ENCODE peak calls at places on chromosome 11, in seven cellular contexts. One of them, this sample, is unnamed.

GRCh38 chr11:21446939-21447590 is 745.8 kb upstream of the ANO5 start:
- DNase-seq in amniotic epithelial cell: no peak
- DNase-seq in cardiac fibroblast: no peak
- DNase-seq in EL: no peak
- DNase-seq in effector memory CD8-positive, alpha-beta T cell: no peak
- DNase-seq in T-helper 9 cell: no peak
- DNase-seq in endothelial cell: no peak
- DNase-seq in this sample: no peak

GRCh38 chr11:78557236-78557635 is 17.4 kb downstream of the NARS2 start:
- DNase-seq in endothelial cell: no peak
- DNase-seq in cardiac fibroblast: no peak
- DNase-seq in T-helper 9 cell: no peak
- DNase-seq in EL: no peak
- DNase-seq in amniotic epithelial cell: no peak
- DNase-seq in effector memory CD8-positive, alpha-beta T cell: no peak
- DNase-seq in this sample: no peak

GRCh38 chr11:45805305-45806071 is 539 bp downstream of the SLC35C1 start:
- DNase-seq in endothelial cell: peak
- DNase-seq in T-helper 9 cell: no peak
- DNase-seq in EL: peak
- DNase-seq in amniotic epithelial cell: peak
- DNase-seq in cardiac fibroblast: peak
- DNase-seq in effector memory CD8-positive, alpha-beta T cell: no peak
- DNase-seq in this sample: no peak

GRCh38 chr11:41921991-41922390 is 462.5 kb upstream of the LRRC4C start:
- DNase-seq in effector memory CD8-positive, alpha-beta T cell: no peak
- DNase-seq in amniotic epithelial cell: no peak
- DNase-seq in T-helper 9 cell: no peak
- DNase-seq in cardiac fibroblast: no peak
- DNase-seq in endothelial cell: no peak
- DNase-seq in EL: no peak
- DNase-seq in this sample: no peak

GRCh38 chr11:126339866-126340434 is 15.5 kb upstream of the ST3GAL4 start:
- DNase-seq in amniotic epithelial cell: no peak
- DNase-seq in cardiac fibroblast: peak
- DNase-seq in effector memory CD8-positive, alpha-beta T cell: no peak
- DNase-seq in EL: no peak
- DNase-seq in endothelial cell: no peak
- DNase-seq in T-helper 9 cell: no peak
- DNase-seq in this sample: no peak

GRCh38 chr11:31808268-31808667 is 2.9 kb downstream of the PAX6 start:
- DNase-seq in amniotic epithelial cell: no peak
- DNase-seq in endothelial cell: no peak
- DNase-seq in effector memory CD8-positive, alpha-beta T cell: no peak
- DNase-seq in T-helper 9 cell: no peak
- DNase-seq in EL: no peak
- DNase-seq in cardiac fibroblast: no peak
- DNase-seq in this sample: no peak

GRCh38 chr11:18394300-18394927 is at the start of gene LDHA:
- DNase-seq in amniotic epithelial cell: no peak
- DNase-seq in T-helper 9 cell: peak
- DNase-seq in effector memory CD8-positive, alpha-beta T cell: peak
- DNase-seq in EL: peak
- DNase-seq in endothelial cell: peak
- DNase-seq in cardiac fibroblast: peak
- DNase-seq in this sample: peak

GRCh38 chr11:69913591-69914285 is 94.5 kb upstream of the FGF3 start:
- DNase-seq in effector memory CD8-positive, alpha-beta T cell: no peak
- DNase-seq in endothelial cell: no peak
- DNase-seq in EL: no peak
- DNase-seq in amniotic epithelial cell: no peak
- DNase-seq in T-helper 9 cell: no peak
- DNase-seq in cardiac fibroblast: no peak
- DNase-seq in this sample: no peak

GRCh38 chr11:70567680-70568503 is 169.6 kb downstream of the CTTN start:
- DNase-seq in cardiac fibroblast: peak
- DNase-seq in amniotic epithelial cell: no peak
- DNase-seq in T-helper 9 cell: no peak
- DNase-seq in effector memory CD8-positive, alpha-beta T cell: no peak
- DNase-seq in endothelial cell: peak
- DNase-seq in EL: peak
- DNase-seq in this sample: no peak

GRCh38 chr11:76658231-76658630 is 12.3 kb downstream of the LRRC32 start:
- DNase-seq in cardiac fibroblast: no peak
- DNase-seq in amniotic epithelial cell: no peak
- DNase-seq in EL: no peak
- DNase-seq in T-helper 9 cell: no peak
- DNase-seq in effector memory CD8-positive, alpha-beta T cell: no peak
- DNase-seq in endothelial cell: no peak
- DNase-seq in this sample: no peak

GRCh38 chr11:93738647-93739081 is 2.6 kb downstream of the TAF1D start:
- DNase-seq in endothelial cell: no peak
- DNase-seq in EL: peak
- DNase-seq in effector memory CD8-positive, alpha-beta T cell: no peak
- DNase-seq in amniotic epithelial cell: peak
- DNase-seq in cardiac fibroblast: no peak
- DNase-seq in T-helper 9 cell: no peak
- DNase-seq in this sample: no peak

GRCh38 chr11:70742553-70743291 is 344.4 kb downstream of the CTTN start:
- DNase-seq in T-helper 9 cell: no peak
- DNase-seq in amniotic epithelial cell: no peak
- DNase-seq in effector memory CD8-positive, alpha-beta T cell: no peak
- DNase-seq in cardiac fibroblast: no peak
- DNase-seq in EL: no peak
- DNase-seq in endothelial cell: peak
- DNase-seq in this sample: no peak

GRCh38 chr11:64268687-64269379 is 15.6 kb downstream of the BAD start:
- DNase-seq in amniotic epithelial cell: peak
- DNase-seq in cardiac fibroblast: peak
- DNase-seq in T-helper 9 cell: peak
- DNase-seq in endothelial cell: no peak
- DNase-seq in EL: peak
- DNase-seq in effector memory CD8-positive, alpha-beta T cell: no peak
- DNase-seq in this sample: no peak

GRCh38 chr11:10925149-10925926 is 67.5 kb upstream of the ZBED5 start:
- DNase-seq in endothelial cell: no peak
- DNase-seq in amniotic epithelial cell: no peak
- DNase-seq in cardiac fibroblast: no peak
- DNase-seq in effector memory CD8-positive, alpha-beta T cell: no peak
- DNase-seq in EL: peak
- DNase-seq in T-helper 9 cell: no peak
- DNase-seq in this sample: no peak

GRCh38 chr11:129447654-129448239 is 72.1 kb downstream of the BARX2 start:
- DNase-seq in T-helper 9 cell: no peak
- DNase-seq in cardiac fibroblast: no peak
- DNase-seq in amniotic epithelial cell: no peak
- DNase-seq in endothelial cell: no peak
- DNase-seq in EL: no peak
- DNase-seq in effector memory CD8-positive, alpha-beta T cell: no peak
- DNase-seq in this sample: no peak

GRCh38 chr11:117176186-117176585 is 2.4 kb upstream of the SIDT2 start:
- DNase-seq in EL: no peak
- DNase-seq in cardiac fibroblast: no peak
- DNase-seq in effector memory CD8-positive, alpha-beta T cell: no peak
- DNase-seq in amniotic epithelial cell: no peak
- DNase-seq in endothelial cell: no peak
- DNase-seq in T-helper 9 cell: no peak
- DNase-seq in this sample: no peak

GRCh38 chr11:64643258-64643881 is 52.4 kb downstream of the SLC22A12 start:
- DNase-seq in cardiac fibroblast: no peak
- DNase-seq in T-helper 9 cell: no peak
- DNase-seq in EL: no peak
- DNase-seq in endothelial cell: no peak
- DNase-seq in amniotic epithelial cell: no peak
- DNase-seq in effector memory CD8-positive, alpha-beta T cell: no peak
- DNase-seq in this sample: no peak

GRCh38 chr11:118998822-118999221 is 884 bp downstream of the CENATAC start:
- DNase-seq in effector memory CD8-positive, alpha-beta T cell: no peak
- DNase-seq in amniotic epithelial cell: peak
- DNase-seq in EL: peak
- DNase-seq in cardiac fibroblast: peak
- DNase-seq in endothelial cell: no peak
- DNase-seq in T-helper 9 cell: no peak
- DNase-seq in this sample: no peak

GRCh38 chr11:618856-619624 is 3.3 kb upstream of the IRF7 start:
- DNase-seq in cardiac fibroblast: no peak
- DNase-seq in endothelial cell: no peak
- DNase-seq in T-helper 9 cell: no peak
- DNase-seq in amniotic epithelial cell: no peak
- DNase-seq in EL: no peak
- DNase-seq in effector memory CD8-positive, alpha-beta T cell: no peak
- DNase-seq in this sample: no peak

GRCh38 chr11:18324381-18324780 is 2.0 kb downstream of the GTF2H1 start:
- DNase-seq in effector memory CD8-positive, alpha-beta T cell: no peak
- DNase-seq in endothelial cell: no peak
- DNase-seq in EL: no peak
- DNase-seq in T-helper 9 cell: no peak
- DNase-seq in cardiac fibroblast: no peak
- DNase-seq in amniotic epithelial cell: no peak
- DNase-seq in this sample: no peak

GRCh38 chr11:93051181-93051580 is 81.7 kb downstream of the MTNR1B start:
- DNase-seq in effector memory CD8-positive, alpha-beta T cell: no peak
- DNase-seq in T-helper 9 cell: no peak
- DNase-seq in amniotic epithelial cell: peak
- DNase-seq in endothelial cell: no peak
- DNase-seq in EL: peak
- DNase-seq in cardiac fibroblast: peak
- DNase-seq in this sample: no peak

GRCh38 chr11:132898021-132898420 is 634.3 kb downstream of the OPCML start:
- DNase-seq in T-helper 9 cell: no peak
- DNase-seq in EL: peak
- DNase-seq in endothelial cell: no peak
- DNase-seq in effector memory CD8-positive, alpha-beta T cell: no peak
- DNase-seq in cardiac fibroblast: no peak
- DNase-seq in amniotic epithelial cell: no peak
- DNase-seq in this sample: no peak

GRCh38 chr11:2477254-2477653 is 32.4 kb downstream of the KCNQ1 start:
- DNase-seq in T-helper 9 cell: no peak
- DNase-seq in EL: no peak
- DNase-seq in endothelial cell: no peak
- DNase-seq in effector memory CD8-positive, alpha-beta T cell: no peak
- DNase-seq in amniotic epithelial cell: no peak
- DNase-seq in cardiac fibroblast: no peak
- DNase-seq in this sample: no peak

GRCh38 chr11:2268911-2269600 is 1.3 kb downstream of the ASCL2 start:
- DNase-seq in T-helper 9 cell: peak
- DNase-seq in cardiac fibroblast: peak
- DNase-seq in EL: no peak
- DNase-seq in amniotic epithelial cell: peak
- DNase-seq in effector memory CD8-positive, alpha-beta T cell: peak
- DNase-seq in endothelial cell: no peak
- DNase-seq in this sample: peak

GRCh38 chr11:9573775-9574555 is 495 bp downstream of the WEE1 start:
- DNase-seq in cardiac fibroblast: peak
- DNase-seq in T-helper 9 cell: peak
- DNase-seq in EL: no peak
- DNase-seq in effector memory CD8-positive, alpha-beta T cell: peak
- DNase-seq in endothelial cell: peak
- DNase-seq in amniotic epithelial cell: no peak
- DNase-seq in this sample: no peak

GRCh38 chr11:58671946-58672345 is 49.5 kb downstream of the CNTF start:
- DNase-seq in endothelial cell: no peak
- DNase-seq in effector memory CD8-positive, alpha-beta T cell: no peak
- DNase-seq in EL: no peak
- DNase-seq in amniotic epithelial cell: no peak
- DNase-seq in T-helper 9 cell: no peak
- DNase-seq in cardiac fibroblast: no peak
- DNase-seq in this sample: no peak

GRCh38 chr11:13931356-13931755 is 31.2 kb upstream of the SPON1 start:
- DNase-seq in EL: no peak
- DNase-seq in T-helper 9 cell: no peak
- DNase-seq in effector memory CD8-positive, alpha-beta T cell: no peak
- DNase-seq in amniotic epithelial cell: no peak
- DNase-seq in cardiac fibroblast: no peak
- DNase-seq in endothelial cell: no peak
- DNase-seq in this sample: no peak

GRCh38 chr11:19218801-19219460 is 17.1 kb upstream of the CSRP3 start:
- DNase-seq in EL: no peak
- DNase-seq in T-helper 9 cell: no peak
- DNase-seq in cardiac fibroblast: peak
- DNase-seq in endothelial cell: no peak
- DNase-seq in amniotic epithelial cell: no peak
- DNase-seq in effector memory CD8-positive, alpha-beta T cell: no peak
- DNase-seq in this sample: no peak

This sample was measured in T-cell.